ENCODE peak calls at places on chromosomes 4 and X, in nine cellular contexts. One of them, this sample, is unnamed.
A peak's percentile ranks its signal among the peaks of the same experiment; 100 is the strongest.

GRCh38 chr4:155974476-155974749 is 20.7 kb upstream of the CTSO start:
- DNase-seq in HCT116: no peak
- DNase-seq in psoas muscle: no peak
- DNase-seq in prostate gland: no peak
- DNase-seq in kidney: no peak
- DNase-seq in thoracic aorta: no peak
- DNase-seq in nephron progenitor cell: no peak
- DNase-seq in natural killer cell: no peak
- DNase-seq in GM06990: peak; percentile 37
- DNase-seq in this sample: no peak

GRCh38 chrX:145464650-145465049 is 217.3 kb downstream of the SPANXN1 start:
- DNase-seq in prostate gland: no peak
- DNase-seq in nephron progenitor cell: no peak
- DNase-seq in natural killer cell: no peak
- DNase-seq in psoas muscle: no peak
- DNase-seq in GM06990: no peak
- DNase-seq in HCT116: no peak
- DNase-seq in kidney: no peak
- DNase-seq in thoracic aorta: no peak
- DNase-seq in this sample: no peak

GRCh38 chrX:136271300-136271699 is 20.1 kb upstream of the MAP7D3 start:
- DNase-seq in GM06990: peak; percentile 12
- DNase-seq in kidney: no peak
- DNase-seq in nephron progenitor cell: no peak
- DNase-seq in HCT116: no peak
- DNase-seq in natural killer cell: no peak
- DNase-seq in psoas muscle: no peak
- DNase-seq in thoracic aorta: no peak
- DNase-seq in prostate gland: no peak
- DNase-seq in this sample: no peak

GRCh38 chr4:13701937-13702446 is 74.5 kb upstream of the BOD1L1 start:
- DNase-seq in natural killer cell: no peak
- DNase-seq in nephron progenitor cell: no peak
- DNase-seq in thoracic aorta: no peak
- DNase-seq in kidney: no peak
- DNase-seq in HCT116: peak; percentile 13
- DNase-seq in prostate gland: no peak
- DNase-seq in GM06990: no peak
- DNase-seq in psoas muscle: no peak
- DNase-seq in this sample: no peak

GRCh38 chr4:91064157-91064853 is 937.1 kb downstream of the CCSER1 start:
- DNase-seq in nephron progenitor cell: peak; percentile 44
- DNase-seq in HCT116: peak; percentile 52
- DNase-seq in kidney: peak; percentile 26
- DNase-seq in GM06990: no peak
- DNase-seq in natural killer cell: no peak
- DNase-seq in thoracic aorta: no peak
- DNase-seq in psoas muscle: no peak
- DNase-seq in prostate gland: no peak
- DNase-seq in this sample: no peak

GRCh38 chr4:128776794-128777216 is 32.7 kb upstream of the JADE1 start:
- DNase-seq in thoracic aorta: peak; percentile 40
- DNase-seq in GM06990: no peak
- DNase-seq in natural killer cell: no peak
- DNase-seq in kidney: peak; percentile 80
- DNase-seq in psoas muscle: peak; percentile 63
- DNase-seq in nephron progenitor cell: no peak
- DNase-seq in prostate gland: no peak
- DNase-seq in HCT116: no peak
- DNase-seq in this sample: peak; percentile 90

GRCh38 chrX:18410038-18410437 is 15.4 kb upstream of the CDKL5 start:
- DNase-seq in HCT116: peak; percentile 21
- DNase-seq in natural killer cell: no peak
- DNase-seq in prostate gland: no peak
- DNase-seq in kidney: no peak
- DNase-seq in psoas muscle: no peak
- DNase-seq in nephron progenitor cell: no peak
- DNase-seq in GM06990: no peak
- DNase-seq in thoracic aorta: no peak
- DNase-seq in this sample: no peak

GRCh38 chr4:159003420-159004253 is 99.2 kb upstream of the RAPGEF2 start:
- DNase-seq in HCT116: no peak
- DNase-seq in prostate gland: no peak
- DNase-seq in thoracic aorta: no peak
- DNase-seq in kidney: no peak
- DNase-seq in nephron progenitor cell: no peak
- DNase-seq in natural killer cell: no peak
- DNase-seq in psoas muscle: no peak
- DNase-seq in GM06990: no peak
- DNase-seq in this sample: no peak

GRCh38 chr4:17665852-17666251 is 51.4 kb downstream of the MED28 start:
- DNase-seq in GM06990: no peak
- DNase-seq in psoas muscle: no peak
- DNase-seq in prostate gland: no peak
- DNase-seq in HCT116: no peak
- DNase-seq in natural killer cell: no peak
- DNase-seq in thoracic aorta: no peak
- DNase-seq in nephron progenitor cell: no peak
- DNase-seq in kidney: no peak
- DNase-seq in this sample: no peak

GRCh38 chrX:131728295-131729145 is 184.6 kb downstream of the OR13H1 start:
- DNase-seq in kidney: no peak
- DNase-seq in HCT116: no peak
- DNase-seq in nephron progenitor cell: no peak
- DNase-seq in natural killer cell: no peak
- DNase-seq in GM06990: peak; percentile 63
- DNase-seq in prostate gland: no peak
- DNase-seq in thoracic aorta: no peak
- DNase-seq in psoas muscle: peak; percentile 55
- DNase-seq in this sample: no peak

DNA sequence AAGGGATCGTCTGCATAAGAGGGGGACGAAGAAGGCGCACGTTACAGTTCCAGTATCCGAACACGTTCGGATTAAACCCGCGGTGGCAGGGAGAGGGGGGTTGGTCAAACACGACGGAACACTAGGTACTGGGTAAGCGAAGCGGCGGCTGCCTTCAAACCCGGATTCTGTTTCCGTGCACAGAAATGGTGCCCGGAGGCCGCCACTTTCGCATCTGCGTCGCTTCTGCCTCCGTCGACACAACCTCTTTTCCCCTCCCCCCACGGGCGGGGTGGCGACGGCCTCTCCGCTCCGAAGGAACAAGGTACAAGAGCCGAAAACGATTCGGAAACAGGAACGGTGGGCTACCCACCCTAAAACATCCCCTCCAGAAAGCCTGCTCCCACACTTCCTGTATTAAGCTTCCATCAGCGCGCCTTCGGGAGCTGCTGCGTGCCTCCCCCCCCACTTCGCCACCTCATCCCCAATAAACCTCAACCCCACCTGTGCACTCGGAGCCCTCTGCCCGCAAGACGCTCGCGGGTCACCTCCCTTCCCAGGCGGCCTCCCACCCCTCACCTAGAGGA is 667 bp downstream of the G3BP2 start:
- DNase-seq in natural killer cell: peak; percentile 73
- DNase-seq in kidney: peak; percentile 91
- DNase-seq in nephron progenitor cell: peak; percentile 67
- DNase-seq in GM06990: peak; percentile 82
- DNase-seq in prostate gland: peak; percentile 81
- DNase-seq in HCT116: peak; percentile 22
- DNase-seq in psoas muscle: peak; percentile 73
- DNase-seq in thoracic aorta: peak; percentile 6
- DNase-seq in this sample: peak; percentile 88
- TF ChIP-seq CTCF in natural killer cell: no peak
- TF ChIP-seq CTCF in kidney: no peak
- TF ChIP-seq CTCF in nephron progenitor cell: no peak
- TF ChIP-seq CTCF in GM06990: no peak
- TF ChIP-seq CTCF in prostate gland: no peak
- TF ChIP-seq CTCF in HCT116: no peak
- TF ChIP-seq CTCF in psoas muscle: no peak
- TF ChIP-seq CTCF in thoracic aorta: no peak
- TF ChIP-seq CTCF in this sample: no peak

DNA sequence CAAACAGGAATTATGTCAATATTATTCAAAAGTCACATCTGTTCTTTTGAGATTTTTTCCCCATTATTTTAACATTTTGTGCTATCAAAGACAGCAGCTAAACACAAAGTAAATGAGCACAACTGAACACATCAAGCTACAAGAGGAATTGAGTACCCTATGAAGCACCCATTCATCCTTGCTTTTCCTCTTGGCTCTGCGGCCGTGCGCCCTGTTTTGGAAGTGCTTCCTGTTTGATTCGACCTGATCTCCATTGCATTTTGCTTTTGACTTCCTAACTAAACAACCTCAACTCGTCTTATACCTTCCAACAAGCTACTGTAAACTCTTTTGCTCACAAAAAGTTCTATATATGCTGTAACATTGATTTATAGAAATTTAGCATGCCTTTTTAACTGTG is 85.0 kb downstream of the SCFD2 start:
- DNase-seq in psoas muscle: no peak
- DNase-seq in prostate gland: no peak
- DNase-seq in nephron progenitor cell: no peak
- DNase-seq in HCT116: no peak
- DNase-seq in natural killer cell: no peak
- DNase-seq in thoracic aorta: no peak
- DNase-seq in GM06990: no peak
- DNase-seq in kidney: no peak
- DNase-seq in this sample: no peak
- TF ChIP-seq CTCF in psoas muscle: no peak
- TF ChIP-seq CTCF in prostate gland: no peak
- TF ChIP-seq CTCF in nephron progenitor cell: no peak
- TF ChIP-seq CTCF in HCT116: no peak
- TF ChIP-seq CTCF in natural killer cell: no peak
- TF ChIP-seq CTCF in thoracic aorta: no peak
- TF ChIP-seq CTCF in GM06990: no peak
- TF ChIP-seq CTCF in kidney: no peak
- TF ChIP-seq CTCF in this sample: no peak

GRCh38 chrX:129347291-129347690 is 176.0 kb downstream of the SMARCA1 start:
- DNase-seq in kidney: no peak
- DNase-seq in GM06990: no peak
- DNase-seq in natural killer cell: no peak
- DNase-seq in psoas muscle: no peak
- DNase-seq in HCT116: peak; percentile 4
- DNase-seq in nephron progenitor cell: no peak
- DNase-seq in thoracic aorta: no peak
- DNase-seq in prostate gland: no peak
- DNase-seq in this sample: no peak
- TF ChIP-seq CTCF in kidney: no peak
- TF ChIP-seq CTCF in GM06990: peak; percentile 24
- TF ChIP-seq CTCF in natural killer cell: no peak
- TF ChIP-seq CTCF in psoas muscle: no peak
- TF ChIP-seq CTCF in HCT116: peak; percentile 47
- TF ChIP-seq CTCF in nephron progenitor cell: peak; percentile 10
- TF ChIP-seq CTCF in thoracic aorta: no peak
- TF ChIP-seq CTCF in prostate gland: no peak
- TF ChIP-seq CTCF in this sample: no peak

GRCh38 chr4:106036848-106037247 is 141.6 kb downstream of the NPNT start:
- DNase-seq in HCT116: no peak
- DNase-seq in nephron progenitor cell: no peak
- DNase-seq in prostate gland: no peak
- DNase-seq in psoas muscle: no peak
- DNase-seq in GM06990: no peak
- DNase-seq in thoracic aorta: no peak
- DNase-seq in kidney: no peak
- DNase-seq in natural killer cell: no peak
- DNase-seq in this sample: no peak
- TF ChIP-seq CTCF in HCT116: no peak
- TF ChIP-seq CTCF in nephron progenitor cell: no peak
- TF ChIP-seq CTCF in prostate gland: no peak
- TF ChIP-seq CTCF in psoas muscle: no peak
- TF ChIP-seq CTCF in GM06990: no peak
- TF ChIP-seq CTCF in thoracic aorta: no peak
- TF ChIP-seq CTCF in kidney: no peak
- TF ChIP-seq CTCF in natural killer cell: no peak
- TF ChIP-seq CTCF in this sample: no peak

GRCh38 chr4:52235775-52236174 is 184.7 kb downstream of the SPATA18 start:
- DNase-seq in prostate gland: no peak
- DNase-seq in natural killer cell: no peak
- DNase-seq in GM06990: no peak
- DNase-seq in kidney: no peak
- DNase-seq in thoracic aorta: no peak
- DNase-seq in HCT116: no peak
- DNase-seq in nephron progenitor cell: peak; percentile 8
- DNase-seq in psoas muscle: no peak
- DNase-seq in this sample: no peak

GRCh38 chr4:52234539-52235174 is 183.6 kb downstream of the SPATA18 start:
- DNase-seq in HCT116: peak; percentile 41
- DNase-seq in GM06990: no peak
- DNase-seq in thoracic aorta: no peak
- DNase-seq in psoas muscle: no peak
- DNase-seq in kidney: no peak
- DNase-seq in nephron progenitor cell: no peak
- DNase-seq in prostate gland: no peak
- DNase-seq in natural killer cell: no peak
- DNase-seq in this sample: no peak
- TF ChIP-seq CTCF in HCT116: peak; percentile 35
- TF ChIP-seq CTCF in GM06990: peak; percentile 22
- TF ChIP-seq CTCF in thoracic aorta: peak; percentile 64
- TF ChIP-seq CTCF in psoas muscle: peak; percentile 63
- TF ChIP-seq CTCF in kidney: peak; percentile 53
- TF ChIP-seq CTCF in nephron progenitor cell: peak; percentile 54
- TF ChIP-seq CTCF in prostate gland: no peak
- TF ChIP-seq CTCF in natural killer cell: no peak
- TF ChIP-seq CTCF in this sample: peak; percentile 43

GRCh38 chr4:76174216-76174615 is 26.0 kb upstream of the NUP54 start:
- DNase-seq in kidney: no peak
- DNase-seq in prostate gland: no peak
- DNase-seq in HCT116: no peak
- DNase-seq in GM06990: no peak
- DNase-seq in thoracic aorta: no peak
- DNase-seq in natural killer cell: no peak
- DNase-seq in nephron progenitor cell: no peak
- DNase-seq in psoas muscle: no peak
- DNase-seq in this sample: no peak
- TF ChIP-seq CTCF in kidney: no peak
- TF ChIP-seq CTCF in prostate gland: no peak
- TF ChIP-seq CTCF in HCT116: no peak
- TF ChIP-seq CTCF in GM06990: no peak
- TF ChIP-seq CTCF in thoracic aorta: no peak
- TF ChIP-seq CTCF in natural killer cell: no peak
- TF ChIP-seq CTCF in nephron progenitor cell: no peak
- TF ChIP-seq CTCF in psoas muscle: no peak
- TF ChIP-seq CTCF in this sample: no peak

DNA sequence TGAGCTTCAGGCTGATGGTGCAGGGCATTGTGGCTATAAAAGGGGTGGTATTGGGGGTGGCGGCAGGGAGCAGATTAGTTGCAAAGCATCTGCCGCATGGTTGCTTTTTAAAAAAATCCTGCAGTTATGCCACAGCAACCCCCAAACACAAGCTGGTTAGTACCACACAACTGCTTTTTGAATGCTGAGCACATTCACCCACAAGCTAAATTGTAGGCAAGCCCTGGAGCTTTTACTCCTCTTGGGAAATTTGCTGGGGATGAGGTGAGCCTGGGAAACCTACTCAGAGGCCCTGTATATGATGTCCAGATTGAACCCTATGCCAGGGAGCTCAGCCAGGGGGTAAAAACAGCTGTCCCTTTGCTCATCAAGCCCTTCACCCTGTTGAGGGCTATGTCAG is 33.8 kb upstream of the TRIM2 start:
- DNase-seq in psoas muscle: no peak
- DNase-seq in prostate gland: no peak
- DNase-seq in natural killer cell: no peak
- DNase-seq in GM06990: no peak
- DNase-seq in thoracic aorta: no peak
- DNase-seq in nephron progenitor cell: no peak
- DNase-seq in kidney: no peak
- DNase-seq in HCT116: no peak
- DNase-seq in this sample: no peak
- TF ChIP-seq CTCF in psoas muscle: no peak
- TF ChIP-seq CTCF in prostate gland: no peak
- TF ChIP-seq CTCF in natural killer cell: no peak
- TF ChIP-seq CTCF in GM06990: no peak
- TF ChIP-seq CTCF in thoracic aorta: no peak
- TF ChIP-seq CTCF in nephron progenitor cell: no peak
- TF ChIP-seq CTCF in kidney: no peak
- TF ChIP-seq CTCF in HCT116: no peak
- TF ChIP-seq CTCF in this sample: no peak

GRCh38 chrX:118779581-118779980 is 44.0 kb upstream of the ZCCHC12 start:
- DNase-seq in natural killer cell: no peak
- DNase-seq in GM06990: no peak
- DNase-seq in psoas muscle: no peak
- DNase-seq in prostate gland: no peak
- DNase-seq in thoracic aorta: no peak
- DNase-seq in kidney: no peak
- DNase-seq in nephron progenitor cell: no peak
- DNase-seq in HCT116: no peak
- DNase-seq in this sample: no peak
- TF ChIP-seq CTCF in natural killer cell: no peak
- TF ChIP-seq CTCF in GM06990: no peak
- TF ChIP-seq CTCF in psoas muscle: no peak
- TF ChIP-seq CTCF in prostate gland: no peak
- TF ChIP-seq CTCF in thoracic aorta: no peak
- TF ChIP-seq CTCF in kidney: no peak
- TF ChIP-seq CTCF in nephron progenitor cell: no peak
- TF ChIP-seq CTCF in HCT116: no peak
- TF ChIP-seq CTCF in this sample: no peak